ENCODE peak calls at places on chromosomes 7 and 10, in six cellular contexts. S, O, J, G, B and N are unnamed samples.

GRCh38 chr10:109166935-109167334 is 756.4 kb downstream of the XPNPEP1 start:
- DNase-seq in O (no peak), G (no peak), S (peak; percentile 51), J (peak; percentile 13), B (no peak), N (no peak)

GRCh38 chr10:128927821-128928220 is 539.2 kb upstream of the MGMT start:
- DNase-seq in S (no peak), G (no peak), B (no peak), O (no peak), J (no peak), N (no peak)

GRCh38 chr10:122492006-122492405 is 30.7 kb downstream of the HTRA1 start:
- DNase-seq in B (no peak), G (no peak), O (no peak), S (no peak), J (no peak), N (no peak)

GRCh38 chr7:110557136-110557535 is 533.8 kb upstream of the LRRN3 start:
- DNase-seq in S (no peak), O (no peak), G (no peak), B (no peak), J (no peak), N (no peak)

GRCh38 chr10:121080324-121080807 is 229.2 kb downstream of the WDR11 start:
- DNase-seq in J (peak; percentile 53), G (no peak), S (no peak), B (peak; percentile 73), O (no peak), N (no peak)

GRCh38 chr10:29858352-29859267 is 200.8 kb downstream of the JCAD start:
- DNase-seq in G (peak; percentile 54), S (peak; percentile 82), J (peak; percentile 82), O (peak; percentile 55), B (peak; percentile 71), N (peak; percentile 46)

GRCh38 chr10:4691776-4692175 is 134.2 kb upstream of the AKR1E2 start:
- DNase-seq in J (peak; percentile 51), S (peak; percentile 66), B (peak; percentile 68), G (no peak), O (no peak), N (no peak)

GRCh38 chr10:69883256-69883655 is 81.5 kb downstream of the COL13A1 start:
- DNase-seq in J (no peak), G (no peak), O (no peak), S (no peak), B (peak; percentile 74), N (no peak)

GRCh38 chr10:101559596-101560292 is 28.3 kb downstream of the POLL start:
- DNase-seq in O (peak; percentile 22), B (no peak), S (no peak), J (no peak), G (peak; percentile 41), N (no peak)

GRCh38 chr7:69599211-69599878 is 1.1 kb downstream of the AUTS2 start:
- DNase-seq in J (peak; percentile 17), O (peak; percentile 34), B (peak; percentile 49), S (no peak), G (peak; percentile 73), N (peak; percentile 48)

GRCh38 chr10:22599636-22600228 is 114.6 kb downstream of the PIP4K2A start:
- DNase-seq in G (no peak), B (no peak), O (no peak), J (no peak), S (no peak), N (no peak)

GRCh38 chr7:81534446-81534845 is 235.4 kb downstream of the HGF start:
- DNase-seq in B (no peak), S (no peak), O (no peak), G (no peak), J (no peak), N (no peak)

GRCh38 chr7:149855368-149856305 is 17.5 kb downstream of the ZNF862 start:
- DNase-seq in J (peak; percentile 66), S (peak; percentile 88), G (no peak), O (peak; percentile 74), B (peak; percentile 90), N (no peak)

GRCh38 chr10:100022403-100022802 is 12.7 kb upstream of the DNMBP start:
- DNase-seq in O (no peak), J (no peak), G (no peak), S (peak; percentile 65), B (no peak), N (no peak)

GRCh38 chr10:110802090-110802489 is 69.6 kb upstream of the PDCD4 start:
- DNase-seq in S (peak; percentile 81), J (peak; percentile 43), B (no peak), O (no peak), G (no peak), N (no peak)

GRCh38 chr7:17661982-17662585 is 278.2 kb downstream of the SNX13 start:
- DNase-seq in B (peak; percentile 90), S (peak; percentile 43), J (peak; percentile 63), G (no peak), O (no peak), N (no peak)

GRCh38 chr10:82289945-82290344 is 415.0 kb downstream of the NRG3 start:
- DNase-seq in S (no peak), O (no peak), B (no peak), G (no peak), J (no peak), N (no peak)

GRCh38 chr7:23594879-23595604 is 2.1 kb upstream of the CCDC126 start:
- DNase-seq in G (no peak), O (no peak), B (peak; percentile 42), J (peak; percentile 24), S (no peak), N (no peak)

DNA sequence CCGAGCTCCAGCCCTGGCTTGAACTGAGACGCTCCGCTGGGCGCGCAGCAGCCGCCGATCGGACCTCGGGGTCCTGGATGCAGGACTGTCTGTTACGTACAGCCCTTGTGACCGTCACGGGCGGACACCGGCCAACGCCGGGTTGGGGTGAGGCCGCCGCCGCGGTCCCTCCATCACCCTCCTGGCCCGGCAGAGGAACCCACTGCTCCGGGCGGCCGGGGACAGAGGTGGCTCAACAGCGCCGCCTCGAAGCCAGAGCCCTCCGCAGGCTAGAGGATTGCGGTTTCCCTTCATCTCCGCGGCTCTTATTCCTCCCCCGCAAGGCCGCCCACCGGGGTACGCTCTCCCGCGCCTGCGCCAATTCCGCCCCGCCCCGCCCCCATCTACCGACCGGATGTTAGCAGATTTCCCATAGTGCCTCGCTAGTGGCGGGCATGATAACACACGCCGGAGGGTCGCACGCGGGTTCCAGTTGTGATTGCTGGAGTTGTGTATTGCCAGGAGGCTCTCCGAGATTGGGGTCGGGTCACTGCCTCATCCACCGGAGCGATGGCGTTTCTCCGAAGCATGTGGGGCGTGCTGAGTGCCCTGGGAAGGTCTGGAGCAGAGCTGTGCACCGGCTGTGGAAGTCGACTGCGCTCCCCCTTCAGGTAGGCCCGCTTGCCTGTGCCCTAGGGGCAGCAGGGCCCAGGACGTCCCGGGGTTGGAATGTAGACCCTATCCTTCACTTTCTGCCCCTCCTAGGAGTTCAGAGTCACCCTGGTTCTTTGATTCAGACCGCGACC is at the start of gene TFAM:
- DNase-seq in J (peak; percentile 89), O (peak; percentile 94), S (peak; percentile 85), B (peak; percentile 92), G (peak; percentile 96), N (peak; percentile 86)
- H2BK15ac ChIP-seq in J (peak within 1 kb of the TSS; percentile 98), O (no peak within 1 kb of the TSS), S (peak within 1 kb of the TSS; percentile 62), B (no peak within 1 kb of the TSS), G (no peak within 1 kb of the TSS), N (no peak within 1 kb of the TSS)

DNA sequence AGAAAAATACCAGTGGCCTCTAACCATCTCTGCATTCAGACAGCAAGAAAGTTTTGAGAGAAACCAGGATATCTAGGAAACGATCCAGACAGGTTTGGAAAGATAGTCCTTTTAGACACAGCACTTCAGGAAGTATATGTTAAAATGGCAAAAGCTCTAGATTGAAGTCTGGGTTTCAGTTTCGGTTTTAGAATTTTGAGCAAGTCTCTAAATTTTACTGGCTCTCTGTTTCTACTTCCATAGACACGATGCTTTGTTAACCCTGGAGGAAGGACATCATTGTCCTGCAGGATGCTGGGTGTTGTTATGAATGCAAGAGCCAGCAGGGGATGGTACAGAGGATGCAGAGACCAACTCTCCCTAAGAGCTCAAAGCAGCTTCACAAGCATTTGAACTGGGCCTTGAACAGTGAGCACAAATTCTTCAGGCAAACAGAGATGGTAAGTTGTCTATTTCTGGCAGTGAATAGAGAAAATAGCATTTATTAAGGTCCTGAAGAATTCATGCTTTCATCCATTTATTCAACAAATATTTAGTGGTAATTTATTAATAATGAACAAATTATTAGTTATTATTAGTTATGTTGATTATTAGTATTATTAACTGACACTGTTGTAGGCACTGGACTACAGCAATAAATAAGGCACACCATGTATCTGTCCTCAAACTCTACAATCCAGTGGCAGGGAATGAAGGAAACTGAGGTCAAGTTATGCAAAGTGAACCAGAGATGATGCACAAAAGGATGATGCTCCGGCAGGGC is 152.7 kb upstream of the NRP1 start:
- DNase-seq in S (peak; percentile 9), B (peak; percentile 11), J (peak; percentile 40), G (no peak), O (no peak), N (no peak)
- H2BK15ac ChIP-seq in S (no peak overlapping the region), B (no peak overlapping the region), J (no peak overlapping the region), G (no peak overlapping the region), O (no peak overlapping the region), N (no peak overlapping the region)

GRCh38 chr7:770336-770735 is 43.3 kb upstream of the PRKAR1B start:
- DNase-seq in J (no peak), G (no peak), B (no peak), S (no peak), O (no peak), N (no peak)
- H2BK15ac ChIP-seq in J (no peak overlapping the region), G (no peak overlapping the region), B (no peak overlapping the region), S (no peak overlapping the region), O (no peak overlapping the region), N (no peak overlapping the region)

DNA sequence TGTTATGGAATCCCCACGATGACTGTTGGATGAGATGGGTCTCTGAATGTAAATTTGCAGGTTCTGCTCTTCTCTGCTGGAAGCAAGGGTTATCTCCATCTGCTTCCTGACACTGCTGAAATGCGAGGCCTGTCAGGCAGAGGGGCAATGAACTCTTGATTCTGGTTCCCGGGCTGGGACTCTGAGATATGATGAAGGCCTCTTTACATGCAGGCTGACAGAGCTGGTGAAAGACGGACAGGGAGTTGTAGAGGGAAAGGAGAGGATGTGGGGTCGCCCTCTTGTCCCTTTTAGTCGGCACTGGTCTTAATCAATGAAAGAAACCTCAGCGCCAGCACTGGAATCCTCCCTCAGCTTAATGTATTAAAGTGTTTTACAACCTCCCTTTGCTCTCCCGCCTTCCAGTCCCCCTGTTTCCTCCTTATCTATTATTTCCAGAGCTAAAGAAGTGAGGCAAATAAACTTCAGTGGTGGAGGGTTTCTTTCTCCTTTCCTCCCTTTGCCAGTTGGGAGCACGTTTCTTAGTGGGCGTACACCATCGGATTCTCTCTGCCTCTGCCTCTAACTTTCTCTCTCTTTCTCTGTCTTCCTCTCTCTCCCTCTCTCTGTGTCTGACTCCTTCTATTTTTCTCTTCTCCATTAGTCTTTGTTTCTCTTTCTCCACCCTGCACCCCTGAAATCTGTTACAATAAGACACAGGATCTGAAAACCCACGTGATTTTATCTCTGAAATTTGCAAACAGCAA is 145.6 kb downstream of the BAMBI start:
- DNase-seq in B (peak; percentile 81), G (no peak), O (no peak), J (no peak), S (no peak), N (no peak)
- H2BK15ac ChIP-seq in B (no peak overlapping the region), G (no peak overlapping the region), O (no peak overlapping the region), J (peak overlapping the region; percentile 86), S (no peak overlapping the region), N (no peak overlapping the region)